ENCODE peak calls at places on chromosomes 6 and 20, in six cellular contexts. I, K, O, J, W and U are unnamed samples.

GRCh38 chr6:72811971-72812421 is 190.1 kb downstream of the KCNQ5 start:
- DNase-seq in I (peak), O (no peak), K (no peak), W (peak), J (no peak), U (no peak)

GRCh38 chr6:6505111-6505510 is 83.4 kb upstream of the LY86 start:
- DNase-seq in W (no peak), O (no peak), J (no peak), K (no peak), I (no peak), U (no peak)

GRCh38 chr6:80021131-80021530 is 16.7 kb downstream of the TTK start:
- DNase-seq in O (no peak), K (no peak), I (no peak), W (no peak), J (no peak), U (no peak)

GRCh38 chr6:101395345-101395744 is 1.8 kb downstream of the GRIK2 start:
- DNase-seq in O (no peak), W (no peak), J (no peak), K (no peak), I (no peak), U (peak)

GRCh38 chr20:41862023-41862422 is 243.8 kb upstream of the CHD6 start:
- DNase-seq in J (no peak), K (no peak), W (peak), O (no peak), I (peak), U (peak)

GRCh38 chr6:55694148-55694547 is 115.2 kb upstream of the HMGCLL1 start:
- DNase-seq in O (no peak), I (peak), K (no peak), W (peak), J (no peak), U (no peak)

GRCh38 chr6:21149460-21149859 is 444.1 kb upstream of the SOX4 start:
- DNase-seq in I (peak), K (no peak), W (no peak), J (no peak), O (no peak), U (no peak)

GRCh38 chr6:97174471-97174870 is 108.5 kb downstream of the MMS22L start:
- DNase-seq in K (no peak), J (no peak), W (no peak), O (no peak), I (peak), U (no peak)

GRCh38 chr6:10557886-10558285 is 36.7 kb downstream of the GCNT2 start:
- DNase-seq in W (no peak), I (no peak), O (no peak), K (no peak), J (no peak), U (peak)

GRCh38 chr6:109358204-109358603 is 24.1 kb downstream of the CD164 start:
- DNase-seq in I (no peak), J (no peak), O (no peak), W (no peak), K (no peak), U (no peak)

GRCh38 chr6:139801571-139802321 is 427.3 kb upstream of the CITED2 start:
- DNase-seq in K (no peak), J (no peak), I (peak), W (no peak), O (no peak), U (peak)